ENCODE peak calls at places on chromosomes 1 and 21, in four cellular contexts. U is lower leg skin, S is left cardiac atrium, Z is PC-9. A is an unnamed sample.
A peak's percentile ranks its signal among the peaks of the same experiment; 100 is the strongest.

GRCh38 chr1:237913345-237913744 is 22.6 kb upstream of the ZP4 start:
- DNase-seq in U (no peak), S (no peak), Z (no peak), A (no peak)

GRCh38 chr1:240906477-240906876 is 294.5 kb upstream of the GREM2 start:
- DNase-seq in U (no peak), S (no peak), Z (no peak), A (no peak)

GRCh38 chr1:83961571-83962295 is 37.2 kb downstream of the TTLL7 start:
- DNase-seq in U (no peak), S (no peak), Z (no peak), A (no peak)

GRCh38 chr21:44485254-44485793 is 30.0 kb downstream of the LRRC3 start:
- DNase-seq in U (no peak), S (no peak), Z (no peak), A (no peak)

GRCh38 chr1:57307382-57307781 is 116.5 kb downstream of the DAB1 start:
- DNase-seq in U (no peak), S (peak; percentile 22), Z (no peak), A (no peak)

GRCh38 chr21:40471103-40471502 is 375.9 kb downstream of the DSCAM start:
- DNase-seq in U (no peak), S (no peak), Z (no peak), A (no peak)

GRCh38 chr21:42439284-42440186 is 35.8 kb downstream of the UBASH3A start:
- DNase-seq in U (no peak), S (no peak), Z (no peak), A (no peak)

GRCh38 chr1:41428736-41429640 is 55.5 kb downstream of the EDN2 start:
- DNase-seq in U (no peak), S (no peak), Z (no peak), A (no peak)

GRCh38 chr1:180269848-180270766 is 40.0 kb downstream of the LHX4 start:
- DNase-seq in U (peak; percentile 85), S (no peak), Z (no peak), A (no peak)

GRCh38 chr1:148357037-148357436 is 126.1 kb downstream of the PPIAL4G start:
- DNase-seq in U (no peak), S (no peak), Z (no peak), A (no peak)

GRCh38 chr1:6485937-6486250 is 5.6 kb downstream of the PLEKHG5 start:
- DNase-seq in U (no peak), S (no peak), Z (no peak), A (no peak)

GRCh38 chr1:53619811-53620619 is 118.9 kb downstream of the GLIS1 start:
- DNase-seq in U (peak; percentile 72), S (no peak), Z (no peak), A (no peak)

GRCh38 chr1:162042361-162042760 is 18.7 kb upstream of the OLFML2B start:
- DNase-seq in U (no peak), S (no peak), Z (no peak), A (no peak)

GRCh38 chr21:45184869-45185268 is 102.8 kb downstream of the POFUT2 start:
- DNase-seq in U (no peak), S (no peak), Z (no peak), A (no peak)

GRCh38 chr1:102853701-102854187 is 254.6 kb downstream of the COL11A1 start:
- DNase-seq in U (no peak), S (no peak), Z (no peak), A (no peak)

GRCh38 chr1:81550753-81551152 is 250.0 kb upstream of the ADGRL2 start:
- DNase-seq in U (no peak), S (no peak), Z (peak; percentile 94), A (no peak)

GRCh38 chr1:171715813-171716251 is 26.0 kb downstream of the VAMP4 start:
- DNase-seq in U (no peak), S (no peak), Z (no peak), A (no peak)

GRCh38 chr1:41902125-41902524 is 16.6 kb downstream of the HIVEP3 start:
- DNase-seq in U (no peak), S (peak; percentile 58), Z (peak; percentile 91), A (no peak)

GRCh38 chr1:11439051-11439450 is 39.9 kb upstream of the DISP3 start:
- DNase-seq in U (no peak), S (no peak), Z (no peak), A (peak; percentile 2)

GRCh38 chr21:38376235-38376634 is 119.4 kb downstream of the KCNJ15 start:
- DNase-seq in U (no peak), S (peak; percentile 51), Z (no peak), A (no peak)

GRCh38 chr1:174938306-174939000 is 61.3 kb upstream of the CACYBP start:
- DNase-seq in U (no peak), S (no peak), Z (no peak), A (no peak)

GRCh38 chr1:166139735-166140134 is 27.1 kb downstream of the FAM78B start:
- DNase-seq in U (no peak), S (no peak), Z (no peak), A (no peak)

GRCh38 chr1:156508205-156508954 is 7.8 kb upstream of the MEF2D start:
- DNase-seq in U (no peak), S (peak; percentile 83), Z (peak; percentile 15), A (no peak)